ENCODE peak calls at places on chromosomes 5 and 9, in six cellular contexts. V is suprapubic skin, U is mesendoderm, T is sigmoid colon, F is tibial artery, Q is mesenchymal stem cell. O is an unnamed sample.
A peak's percentile ranks its signal among the peaks of the same experiment; 100 is the strongest.

GRCh38 chr9:134217431-134218210 is 53.3 kb upstream of the RNU6ATAC start:
- DNase-seq in V (peak; percentile 49), U (peak; percentile 79), T (peak; percentile 46), F (no peak), Q (no peak), O (no peak)

GRCh38 chr9:81902601-81903000 is 25.6 kb upstream of the SPATA31D4 start:
- DNase-seq in V (no peak), U (no peak), T (no peak), F (no peak), Q (no peak), O (no peak)

GRCh38 chr9:89295400-89295799 is 15.6 kb upstream of the CKS2 start:
- DNase-seq in V (no peak), U (peak; percentile 93), T (no peak), F (no peak), Q (no peak), O (no peak)

GRCh38 chr5:90191352-90192045 is 218.1 kb downstream of the CETN3 start:
- DNase-seq in V (no peak), U (no peak), T (no peak), F (no peak), Q (no peak), O (no peak)

GRCh38 chr9:91655215-91655614 is 231.6 kb upstream of the NFIL3 start:
- DNase-seq in V (no peak), U (no peak), T (no peak), F (no peak), Q (no peak), O (no peak)

GRCh38 chr9:106718996-106719395 is 144.0 kb upstream of the ZNF462 start:
- DNase-seq in V (no peak), U (no peak), T (no peak), F (no peak), Q (peak; percentile 52), O (no peak)

GRCh38 chr9:99103054-99103453 is 1.9 kb upstream of the TGFBR1 start:
- DNase-seq in V (no peak), U (no peak), T (no peak), F (no peak), Q (peak; percentile 84), O (no peak)

GRCh38 chr9:81665514-81665838 is 23.9 kb downstream of the TLE1 start:
- DNase-seq in V (no peak), U (peak; percentile 85), T (no peak), F (no peak), Q (peak; percentile 77), O (no peak)

GRCh38 chr5:139402561-139403158 is 1.2 kb downstream of the SPATA24 start:
- DNase-seq in V (no peak), U (peak; percentile 80), T (no peak), F (no peak), Q (peak; percentile 26), O (no peak)

GRCh38 chr9:138009456-138010273 is 132.1 kb downstream of the CACNA1B start:
- DNase-seq in V (peak; percentile 46), U (no peak), T (peak; percentile 60), F (no peak), Q (no peak), O (no peak)

GRCh38 chr5:76527685-76528161 is 95.5 kb downstream of the F2RL2 start:
- DNase-seq in V (no peak), U (peak; percentile 94), T (no peak), F (no peak), Q (no peak), O (no peak)
- H3K4me1 ChIP-seq in V (peaks cover 16% of the 10 kb centered on the region), U (peaks cover 5% of the 10 kb centered on the region), T (no peaks in the 10 kb centered on the region), F (no peaks in the 10 kb centered on the region), Q (no peaks in the 10 kb centered on the region), O (no peaks in the 10 kb centered on the region)

DNA sequence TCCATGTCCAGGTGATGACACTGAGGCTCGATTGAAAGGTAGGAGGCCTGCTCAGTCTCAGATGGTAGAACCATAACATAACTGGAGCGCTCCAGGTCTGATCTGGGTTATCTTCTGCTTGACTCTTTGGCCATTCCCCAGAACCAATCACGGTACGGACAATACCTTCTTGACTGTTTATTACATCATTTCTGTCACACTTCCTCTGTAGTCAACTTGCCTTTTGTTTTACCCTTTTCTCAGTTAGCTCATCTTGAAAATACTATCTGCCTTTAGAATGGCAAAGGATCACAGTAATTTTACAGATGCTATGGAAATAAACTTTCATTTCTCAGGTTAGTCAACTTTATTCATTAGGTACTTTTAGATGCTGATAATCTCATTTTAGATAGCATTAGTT is 22.4 kb downstream of the GLRA1 start:
- DNase-seq in V (no peak), U (no peak), T (no peak), F (no peak), Q (no peak), O (no peak)
- H3K27me3 ChIP-seq in V (no peaks in the 10 kb centered on the region), U (peaks cover 10% of the 10 kb centered on the region), T (no peaks in the 10 kb centered on the region), F (no peaks in the 10 kb centered on the region), Q (peaks cover 4% of the 10 kb centered on the region), O (no peaks in the 10 kb centered on the region)

DNA sequence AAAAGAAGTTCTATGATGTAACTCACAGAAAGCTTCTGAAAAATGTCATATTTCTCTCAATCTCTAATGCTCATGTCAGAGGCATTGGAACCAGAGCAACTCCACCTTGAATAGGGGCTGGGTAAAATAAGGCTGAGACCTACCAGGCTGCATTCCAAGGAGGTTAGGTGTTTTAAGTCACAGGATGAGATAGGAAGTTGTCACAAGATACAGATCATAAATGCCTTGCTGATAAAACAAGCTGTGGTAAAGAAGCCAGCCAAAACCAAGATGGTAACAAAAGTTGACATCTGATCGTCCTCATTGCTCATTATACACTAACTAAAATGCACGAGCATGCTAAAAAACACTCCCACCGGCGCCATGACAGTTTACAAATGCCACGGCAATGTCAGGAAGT is 411.1 kb upstream of the GRIA1 start:
- DNase-seq in V (no peak), U (peak; percentile 85), T (no peak), F (no peak), Q (no peak), O (no peak)
- H3K4me1 ChIP-seq in V (no peaks in the 10 kb centered on the region), U (no peaks in the 10 kb centered on the region), T (no peaks in the 10 kb centered on the region), F (no peaks in the 10 kb centered on the region), Q (no peaks in the 10 kb centered on the region), O (no peaks in the 10 kb centered on the region)

DNA sequence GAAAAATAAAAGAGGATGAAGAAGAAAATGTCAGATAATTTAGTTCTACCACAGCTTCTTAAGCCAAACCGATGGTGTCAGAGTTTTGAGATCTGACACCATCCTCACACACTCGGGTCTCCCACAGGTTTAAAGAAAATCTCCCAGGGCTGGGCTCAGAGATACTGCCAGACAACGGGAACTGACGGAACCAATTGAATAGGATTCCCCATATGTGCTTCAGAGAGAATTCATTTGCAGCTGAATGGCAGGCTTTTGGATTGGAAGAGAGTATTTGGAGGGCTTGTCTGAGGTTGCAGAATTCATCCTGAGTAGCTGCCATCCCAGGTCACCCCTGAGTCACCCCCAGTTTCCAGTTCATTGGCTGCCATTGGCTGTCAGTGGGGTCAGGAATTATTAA is 131.2 kb downstream of the PDZD2 start:
- DNase-seq in V (no peak), U (peak; percentile 21), T (no peak), F (no peak), Q (no peak), O (no peak)
- H3K27me3 ChIP-seq in V (no peaks in the 10 kb centered on the region), U (no peaks in the 10 kb centered on the region), T (no peaks in the 10 kb centered on the region), F (no peaks in the 10 kb centered on the region), Q (peaks cover 4% of the 10 kb centered on the region), O (no peaks in the 10 kb centered on the region)

O was measured in thoracic aorta.